ENCODE peak calls at places on chromosomes 3 and 15, in nine cellular contexts. Q is neural progenitor cell, L is AG10803, Y is fibroblast of lung, E is RWPE1, S is foreskin fibroblast, W is progenitor cell of endocrine pancreas, Z is GM06990, N is tibial artery. I is an unnamed sample.

GRCh38 chr3:18652781-18653180 is 227.6 kb upstream of the SATB1 start:
- DNase-seq in Q (no peak), L (no peak), Y (no peak), E (no peak), S (no peak), W (no peak), Z (no peak), N (no peak), I (no peak)

GRCh38 chr3:38992117-38992779 is 59.5 kb downstream of the SCN11A start:
- DNase-seq in Q (no peak), L (peak; percentile 76), Y (peak; percentile 59), E (peak; percentile 77), S (peak; percentile 68), W (no peak), Z (no peak), N (no peak), I (no peak)

GRCh38 chr3:176430244-176430893 is 766.9 kb downstream of the TBL1XR1 start:
- DNase-seq in Q (peak; percentile 33), L (peak; percentile 67), Y (peak; percentile 85), E (peak; percentile 36), S (peak; percentile 20), W (no peak), Z (no peak), N (no peak), I (no peak)

GRCh38 chr15:44763187-44763586 is 26.9 kb downstream of the TRIM69 start:
- DNase-seq in Q (no peak), L (no peak), Y (no peak), E (no peak), S (no peak), W (no peak), Z (no peak), N (no peak), I (no peak)

GRCh38 chr15:67542462-67543347 is at the start of gene MAP2K5:
- DNase-seq in Q (peak; percentile 85), L (peak; percentile 68), Y (peak; percentile 67), E (peak; percentile 77), S (peak; percentile 73), W (peak; percentile 61), Z (peak; percentile 87), N (peak; percentile 93), I (peak; percentile 84)

GRCh38 chr3:161296814-161297213 is 74.5 kb downstream of the SPTSSB start:
- DNase-seq in Q (no peak), L (no peak), Y (no peak), E (no peak), S (no peak), W (no peak), Z (no peak), N (no peak), I (no peak)

GRCh38 chr3:174891524-174892203 is 32.5 kb downstream of the NAALADL2 start:
- DNase-seq in Q (peak; percentile 29), L (no peak), Y (peak; percentile 8), E (no peak), S (no peak), W (no peak), Z (no peak), N (no peak), I (no peak)

GRCh38 chr15:96353931-96354730 is 23.6 kb downstream of the NR2F2 start:
- DNase-seq in Q (peak; percentile 88), L (no peak), Y (peak; percentile 73), E (no peak), S (no peak), W (no peak), Z (no peak), N (peak; percentile 81), I (peak; percentile 72)

GRCh38 chr15:78938608-78939488 is 6.0 kb downstream of the CTSH start:
- DNase-seq in Q (no peak), L (no peak), Y (no peak), E (no peak), S (no peak), W (no peak), Z (peak; percentile 75), N (no peak), I (no peak)

GRCh38 chr3:32431481-32431880 is 39.8 kb downstream of the CMTM7 start:
- DNase-seq in Q (no peak), L (no peak), Y (no peak), E (no peak), S (no peak), W (no peak), Z (no peak), N (no peak), I (no peak)

GRCh38 chr3:126083511-126083912 is 412 bp downstream of the SLC41A3 start:
- DNase-seq in Q (peak; percentile 75), L (peak; percentile 22), Y (peak; percentile 22), E (peak; percentile 49), S (peak; percentile 29), W (peak; percentile 44), Z (peak; percentile 64), N (no peak), I (peak; percentile 65)

GRCh38 chr3:60402951-60403350 is 848.3 kb downstream of the FHIT start:
- DNase-seq in Q (no peak), L (no peak), Y (no peak), E (no peak), S (no peak), W (no peak), Z (no peak), N (no peak), I (no peak)

GRCh38 chr3:48715179-48715800 is 1.7 kb downstream of the IP6K2 start:
- DNase-seq in Q (peak; percentile 81), L (peak; percentile 62), Y (no peak), E (no peak), S (no peak), W (no peak), Z (no peak), N (no peak), I (no peak)

GRCh38 chr3:74643636-74644035 is 29.2 kb upstream of the CNTN3 start:
- DNase-seq in Q (no peak), L (peak; percentile 63), Y (peak; percentile 86), E (no peak), S (peak; percentile 72), W (no peak), Z (no peak), N (no peak), I (peak; percentile 77)

GRCh38 chr3:177946965-177947364 is 589.3 kb upstream of the KCNMB2 start:
- DNase-seq in Q (no peak), L (peak; percentile 80), Y (peak; percentile 88), E (no peak), S (peak; percentile 23), W (no peak), Z (no peak), N (no peak), I (no peak)

GRCh38 chr15:42165081-42165480 is 8.6 kb upstream of the PLA2G4F start:
- DNase-seq in Q (no peak), L (peak; percentile 22), Y (no peak), E (no peak), S (peak; percentile 40), W (no peak), Z (no peak), N (no peak), I (no peak)

GRCh38 chr15:84736375-84736774 is 12.0 kb upstream of the ZNF592 start:
- DNase-seq in Q (no peak), L (no peak), Y (no peak), E (no peak), S (no peak), W (no peak), Z (peak; percentile 84), N (no peak), I (no peak)

GRCh38 chr15:34944946-34945345 is 24.6 kb downstream of the AQR start:
- DNase-seq in Q (no peak), L (peak; percentile 88), Y (no peak), E (no peak), S (no peak), W (no peak), Z (no peak), N (no peak), I (no peak)

GRCh38 chr15:31590609-31591008 is 264.0 kb downstream of the KLF13 start:
- DNase-seq in Q (no peak), L (no peak), Y (peak; percentile 67), E (no peak), S (no peak), W (no peak), Z (no peak), N (no peak), I (no peak)
- TF ChIP-seq CTCF in Q (no peak), L (no peak), Y (no peak), E (no peak), S (no peak), W (no peak), Z (no peak), N (no peak), I (no peak)

DNA sequence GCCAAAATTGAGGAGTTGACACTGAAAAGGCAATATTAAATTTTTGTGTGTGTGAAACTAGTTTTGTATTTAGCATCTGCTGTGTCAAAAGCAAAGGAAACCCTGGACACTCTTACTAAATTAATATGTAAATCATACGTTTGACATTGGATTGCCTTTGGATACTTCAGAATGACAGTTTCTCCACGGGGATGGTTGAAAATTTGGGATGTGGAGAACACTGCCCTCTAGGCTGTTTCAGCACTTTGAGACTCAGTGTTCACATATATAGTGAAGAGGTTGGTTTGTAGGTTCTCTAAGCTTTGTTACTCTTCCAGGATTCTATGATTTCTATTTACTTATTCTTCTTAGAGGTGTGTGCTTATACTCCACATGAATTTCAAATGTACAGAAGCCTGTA is 3.0 kb downstream of the ROBO2 start:
- DNase-seq in Q (peak; percentile 26), L (no peak), Y (peak; percentile 19), E (no peak), S (peak; percentile 13), W (no peak), Z (no peak), N (no peak), I (no peak)
- TF ChIP-seq CTCF in Q (peak; percentile 61), L (peak; percentile 21), Y (peak; percentile 16), E (no peak), S (peak; percentile 19), W (peak; percentile 58), Z (no peak), N (no peak), I (no peak)

DNA sequence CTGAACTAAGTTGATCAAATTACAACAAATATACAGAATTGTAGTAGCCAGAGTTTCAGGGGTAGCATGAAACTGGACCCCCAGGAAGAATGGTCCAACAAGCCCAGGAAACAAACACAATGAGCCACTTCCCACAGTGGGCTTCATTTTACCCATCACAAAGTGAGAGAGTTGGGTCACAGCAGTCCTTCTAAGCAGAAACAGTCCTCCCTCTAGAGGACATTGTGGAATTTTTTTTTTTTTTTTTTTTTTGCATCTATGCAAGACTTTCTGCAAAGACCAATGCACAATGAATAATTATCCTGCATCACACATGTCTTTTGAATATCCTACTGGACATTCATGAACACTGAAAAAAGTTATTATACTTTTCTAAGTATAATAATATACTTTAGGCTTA is 73.8 kb upstream of the ATP13A5 start:
- DNase-seq in Q (peak; percentile 19), L (no peak), Y (no peak), E (peak; percentile 5), S (no peak), W (no peak), Z (no peak), N (no peak), I (no peak)
- TF ChIP-seq CTCF in Q (peak; percentile 45), L (peak; percentile 26), Y (no peak), E (no peak), S (no peak), W (peak; percentile 48), Z (peak; percentile 20), N (no peak), I (peak; percentile 67)

DNA sequence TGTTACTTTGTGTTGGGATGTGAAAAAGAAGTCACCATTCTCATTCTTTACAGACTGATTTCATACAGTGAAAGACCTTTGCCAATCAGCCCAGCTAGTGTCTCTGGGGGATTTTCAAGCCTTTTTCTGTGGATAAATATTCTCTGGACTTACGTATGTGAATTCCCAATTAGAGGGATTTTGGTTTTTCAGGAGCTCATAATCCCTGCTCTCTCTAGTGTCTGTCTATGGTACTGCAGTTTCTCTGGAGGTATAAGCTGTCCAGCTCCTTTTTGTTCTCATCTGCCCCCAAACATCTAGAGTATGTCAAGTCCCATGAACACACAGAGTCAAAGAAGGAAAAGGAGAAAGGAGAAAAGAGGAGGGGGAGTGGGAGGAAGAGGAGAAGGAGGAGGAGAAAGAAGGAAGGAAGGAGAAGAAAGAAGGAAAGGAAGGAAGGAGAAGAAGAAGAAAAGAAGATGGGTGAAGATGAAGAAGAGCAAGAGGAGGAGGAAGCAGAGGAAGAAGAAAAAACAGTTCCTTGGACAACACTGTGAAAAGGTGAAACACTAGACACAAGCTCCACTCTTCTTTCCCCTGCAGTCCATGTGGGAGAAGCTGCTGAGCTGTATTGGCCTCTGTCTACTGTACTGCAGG is 218.6 kb downstream of the GREM1 start:
- DNase-seq in Q (no peak), L (peak; percentile 69), Y (peak; percentile 79), E (peak; percentile 8), S (peak; percentile 39), W (no peak), Z (peak; percentile 3), N (no peak), I (no peak)
- TF ChIP-seq CTCF in Q (peak; percentile 38), L (peak; percentile 53), Y (peak; percentile 51), E (peak; percentile 53), S (peak; percentile 58), W (peak; percentile 53), Z (peak; percentile 63), N (peak; percentile 68), I (peak; percentile 64)